ENCODE peak calls at places on chromosomes 4 and X, in five cellular contexts. W, Y, D, T and R are unnamed samples. For H3K36me3, the result is how much of the 10 kb centered on the place peaks cover.

GRCh38 chr4:13243152-13243551 is 241.0 kb downstream of the RAB28 start:
- DNase-seq in Y (no peak), W (no peak), D (no peak), T (no peak), R (no peak)

GRCh38 chr4:1576961-1577814 is 106.9 kb downstream of the FAM53A start:
- DNase-seq in D (peak), T (no peak), W (peak), Y (no peak), R (no peak)

GRCh38 chrX:7109838-7110793 is 37.4 kb upstream of the STS start:
- DNase-seq in T (peak), W (no peak), D (no peak), Y (no peak), R (no peak)

GRCh38 chr4:186554485-186554884 is 882 bp downstream of the MTNR1A start:
- DNase-seq in D (no peak), T (peak), Y (no peak), W (no peak), R (no peak)

GRCh38 chr4:102867278-102868152 is 1.3 kb upstream of the CISD2 start:
- DNase-seq in D (no peak), Y (no peak), T (no peak), W (no peak), R (no peak)

GRCh38 chr4:100486496-100486895 is 31.3 kb downstream of the EMCN start:
- DNase-seq in T (no peak), W (no peak), Y (no peak), D (no peak), R (no peak)

GRCh38 chr4:10998826-10999225 is 314.3 kb upstream of the CLNK start:
- DNase-seq in W (no peak), T (no peak), D (no peak), Y (no peak), R (no peak)

GRCh38 chr4:74408639-74409038 is 36.3 kb upstream of the AREG start:
- DNase-seq in W (no peak), Y (no peak), T (no peak), D (no peak), R (no peak)

GRCh38 chr4:159444668-159445067 is 341.8 kb downstream of the RAPGEF2 start:
- DNase-seq in T (no peak), W (no peak), Y (no peak), D (no peak), R (no peak)

GRCh38 chr4:7267829-7268228 is 75.5 kb downstream of the SORCS2 start:
- DNase-seq in W (no peak), Y (no peak), D (no peak), T (no peak), R (no peak)

GRCh38 chr4:98657531-98658286 is 702 bp downstream of the TSPAN5 start:
- DNase-seq in Y (peak), W (peak), T (peak), D (peak), R (no peak)

GRCh38 chrX:48911407-48912182 is at the start of gene SLC35A2:
- DNase-seq in D (peak), Y (peak), W (peak), T (peak), R (peak)

GRCh38 chr4:2494992-2495391 is 26.1 kb downstream of the RNF4 start:
- DNase-seq in T (no peak), W (no peak), Y (no peak), D (peak), R (peak)

GRCh38 chr4:41257901-41258300 is 1.2 kb downstream of the UCHL1 start:
- DNase-seq in W (no peak), T (no peak), D (no peak), Y (no peak), R (no peak)

GRCh38 chr4:6071959-6072720 is 53.9 kb upstream of the C4orf50 start:
- DNase-seq in Y (no peak), T (no peak), D (peak), W (no peak), R (peak)

GRCh38 chrX:44306336-44306735 is 37.1 kb downstream of the EFHC2 start:
- DNase-seq in W (no peak), Y (no peak), D (no peak), T (no peak), R (no peak)

GRCh38 chrX:12673487-12673886 is 117.7 kb upstream of the PRPS2 start:
- DNase-seq in W (no peak), D (no peak), T (no peak), Y (no peak), R (no peak)

GRCh38 chr4:163228648-163229047 is 62.0 kb upstream of the NAF1 start:
- DNase-seq in D (no peak), T (no peak), Y (no peak), W (no peak), R (no peak)

GRCh38 chr4:83219991-83220360 is 64.6 kb downstream of the COQ2 start:
- DNase-seq in W (no peak), Y (no peak), D (no peak), T (no peak), R (no peak)

GRCh38 chr4:85905761-85906160 is 430.8 kb downstream of the ARHGAP24 start:
- DNase-seq in W (no peak), D (no peak), Y (no peak), T (no peak), R (no peak)

GRCh38 chrX:19440713-19441112 is 74.6 kb downstream of the MAP3K15 start:
- DNase-seq in Y (no peak), D (no peak), W (no peak), T (no peak), R (no peak)

GRCh38 chr4:7021930-7022658 is 21.1 kb upstream of the TADA2B start:
- DNase-seq in Y (no peak), D (no peak), T (no peak), W (peak), R (no peak)

GRCh38 chr4:175784986-175785525 is 27.0 kb downstream of the GPM6A start:
- DNase-seq in W (no peak), T (no peak), Y (no peak), D (no peak), R (no peak)

GRCh38 chr4:113596396-113596795 is 165.1 kb downstream of the CAMK2D start:
- DNase-seq in D (no peak), Y (no peak), W (no peak), T (no peak), R (no peak)
- H3K36me3 ChIP-seq in D (under half), Y (under half), W (under half), T (under half), R (under half)

GRCh38 chr4:153151535-153152452 is 52.4 kb upstream of the TRIM2 start:
- DNase-seq in W (peak), T (peak), D (no peak), Y (no peak), R (no peak)
- H3K4me3 ChIP-seq in W (peak), T (peak), D (no peak), Y (peak), R (peak)

DNA sequence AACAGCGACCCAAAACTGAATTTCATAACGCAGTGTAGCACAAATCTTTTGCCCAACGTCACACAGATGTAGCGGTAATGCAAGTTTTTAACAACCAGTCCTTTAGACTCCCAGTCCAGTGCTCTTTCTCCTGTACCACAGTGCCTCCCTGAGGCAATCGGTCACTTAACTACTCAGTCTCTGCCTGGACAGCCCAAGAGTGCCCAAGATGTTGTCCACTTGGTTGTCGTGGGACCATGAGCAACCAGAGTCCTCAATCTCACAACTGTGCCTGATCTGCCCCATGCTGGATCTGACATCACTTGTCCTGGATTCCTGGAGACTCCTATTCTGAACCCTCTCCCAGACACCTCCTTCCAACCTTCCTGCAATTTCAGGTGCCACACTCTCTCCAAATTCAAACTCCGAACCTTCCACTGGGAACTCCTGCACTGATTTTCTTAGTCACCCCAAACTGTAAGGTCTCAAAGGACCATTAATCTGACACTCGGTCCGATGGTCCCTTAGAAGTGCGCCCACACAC is 702 bp downstream of the MMGT1 start:
- DNase-seq in T (peak), D (no peak), W (no peak), Y (peak), R (no peak)
- TF ChIP-seq CTCF in T (no peak), D (no peak), W (no peak), Y (no peak), R (no peak)

DNA sequence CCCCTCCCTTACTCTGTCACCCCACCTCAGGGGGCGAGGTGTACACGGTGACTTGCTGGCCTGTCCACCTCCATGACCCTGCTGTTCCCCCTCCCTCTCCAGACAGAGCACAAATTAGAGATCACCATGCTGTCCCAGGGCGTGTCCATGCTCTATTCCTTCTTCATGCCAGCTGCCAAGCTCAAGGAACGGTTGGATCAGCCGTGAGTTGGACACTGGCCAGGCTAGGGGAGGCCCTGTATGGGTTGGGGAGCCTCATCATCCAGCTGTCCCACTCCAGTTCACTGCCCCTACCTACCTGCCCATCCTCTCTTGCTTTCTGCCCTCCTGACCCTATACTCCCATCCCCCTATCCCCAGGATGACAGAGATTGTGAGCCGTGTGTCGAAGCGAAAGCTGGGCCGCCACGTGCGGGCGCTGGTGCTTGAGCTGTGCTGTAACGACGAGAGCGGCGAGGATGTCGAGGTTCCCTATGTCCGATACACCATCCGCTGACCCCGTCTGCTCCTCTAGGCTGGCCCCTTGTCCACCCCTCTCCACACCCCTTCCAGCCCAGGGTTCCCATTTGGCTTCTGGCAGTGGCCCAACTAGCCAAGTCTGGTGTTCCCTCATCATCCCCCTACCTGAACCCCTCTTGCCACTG is 3.9 kb upstream of the CDK16 start:
- DNase-seq in T (no peak), D (no peak), Y (no peak), W (no peak), R (no peak)
- H3K36me3 ChIP-seq in T (half or more), D (under half), Y (under half), W (half or more), R (under half)

DNA sequence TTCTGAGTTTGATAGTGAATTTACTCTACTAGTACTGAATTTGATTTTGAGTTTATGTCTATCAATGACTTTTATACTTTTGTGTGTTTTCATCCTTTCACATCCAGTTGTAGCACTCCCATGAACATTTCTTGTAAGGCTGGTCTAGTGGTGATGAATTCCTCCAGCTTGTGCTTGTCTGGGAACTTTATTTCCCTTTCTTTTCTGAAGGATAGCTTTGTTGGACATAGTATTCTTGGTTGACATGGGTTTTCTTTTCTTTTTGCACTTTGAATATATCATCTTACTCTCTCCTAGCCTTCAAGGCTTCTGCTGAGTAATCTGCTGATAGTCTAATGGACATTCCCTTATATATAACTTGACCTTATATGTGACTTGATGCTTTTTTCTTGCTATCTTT is 32.5 kb upstream of the IL2 start:
- DNase-seq in D (no peak), W (no peak), Y (no peak), T (no peak), R (no peak)
- H3K4me3 ChIP-seq in D (no peak), W (no peak), Y (no peak), T (no peak), R (no peak)

GRCh38 chr4:16824278-16824806 is 74.1 kb downstream of the LDB2 start:
- DNase-seq in D (no peak), Y (no peak), T (no peak), W (no peak), R (no peak)

GRCh38 chr4:16827045-16827444 is 71.4 kb downstream of the LDB2 start:
- DNase-seq in W (no peak), D (no peak), Y (no peak), T (no peak), R (no peak)

GRCh38 chr4:16830081-16830480 is 68.4 kb downstream of the LDB2 start:
- DNase-seq in Y (no peak), W (no peak), D (no peak), T (no peak), R (no peak)

GRCh38 chr4:16826397-16826910 is 72.0 kb downstream of the LDB2 start:
- DNase-seq in D (no peak), Y (no peak), T (no peak), W (no peak), R (no peak)

DNA sequence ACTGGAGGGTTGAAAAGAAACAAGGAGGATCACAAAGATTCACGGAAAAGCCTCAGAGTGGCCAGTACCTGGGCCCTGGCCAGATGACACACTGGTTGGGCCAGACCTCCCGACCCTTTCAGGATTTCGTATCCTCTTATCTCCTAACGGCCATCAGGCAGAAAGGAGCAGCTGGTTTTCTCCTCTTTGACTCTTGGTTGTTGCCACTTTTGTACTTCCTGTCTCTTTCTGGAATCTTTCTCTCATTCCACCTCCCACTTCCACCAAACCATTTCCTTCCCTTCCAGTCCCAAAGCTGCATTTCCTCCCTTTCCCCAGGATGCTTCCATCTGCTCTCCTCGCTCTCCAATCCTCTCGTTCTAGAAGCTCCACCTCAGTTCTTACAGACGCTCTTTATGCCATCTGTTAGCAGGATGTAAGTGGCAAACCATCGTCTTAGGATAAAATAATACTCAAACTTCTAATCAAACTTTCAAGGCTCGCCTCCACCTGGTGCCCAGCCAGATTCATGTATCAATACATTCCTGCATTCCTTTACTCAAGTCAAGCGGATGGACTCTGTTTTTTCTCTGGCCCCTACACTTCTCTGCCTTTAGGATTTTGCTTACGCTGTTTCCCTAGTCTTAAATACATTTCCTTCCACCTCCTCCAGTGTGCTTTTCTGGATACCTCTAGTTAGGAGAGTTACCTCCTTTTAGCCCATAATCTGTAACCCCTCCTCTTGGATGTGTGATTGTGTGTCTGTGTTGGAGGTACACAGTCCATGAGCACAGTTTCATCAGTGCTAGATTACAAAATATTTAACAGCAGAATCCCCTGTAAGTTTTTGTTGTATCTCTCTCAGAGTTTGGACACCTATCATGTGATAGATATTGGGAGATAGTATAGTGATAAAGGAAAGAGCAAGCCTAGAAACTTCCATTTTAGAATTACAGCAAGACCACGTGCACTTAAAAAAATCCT is 70.4 kb downstream of the LDB2 start:
- DNase-seq in W (no peak), D (peak), Y (no peak), T (no peak), R (peak)
- TF ChIP-seq CTCF in W (no peak), D (no peak), Y (no peak), T (no peak), R (no peak)

DNA sequence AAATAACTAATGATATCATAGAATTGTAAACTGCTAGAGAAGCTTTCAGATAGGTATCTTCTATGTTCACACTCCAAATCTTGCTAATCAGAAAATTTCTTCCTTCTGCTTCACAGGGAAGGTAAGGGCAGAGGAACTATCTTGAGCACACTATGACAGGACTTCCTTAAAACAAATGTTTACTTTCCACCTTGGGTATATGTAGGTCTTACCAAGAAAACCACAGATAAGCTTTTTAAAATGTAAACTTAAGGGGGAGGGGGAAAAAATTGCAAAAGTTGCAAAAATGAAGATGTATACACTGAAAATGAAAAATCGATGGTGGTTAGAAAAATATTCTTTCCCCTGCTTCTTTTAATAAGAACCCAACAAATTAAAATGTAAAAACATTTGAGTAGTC is 30.9 kb downstream of the YTHDC1 start:
- DNase-seq in D (no peak), T (no peak), W (no peak), Y (no peak), R (no peak)
- H3K36me3 ChIP-seq in D (under half), T (half or more), W (half or more), Y (half or more), R (half or more)

GRCh38 chrX:149638860-149639259 is 7.3 kb upstream of the TMEM185A start:
- DNase-seq in T (no peak), W (no peak), Y (no peak), D (no peak), R (no peak)
- H3K4me3 ChIP-seq in T (no peak), W (no peak), Y (no peak), D (no peak), R (no peak)

GRCh38 chrX:134727363-134727762 is 69.1 kb upstream of the PLAC1 start:
- DNase-seq in W (no peak), T (no peak), Y (no peak), D (no peak), R (no peak)
- TF ChIP-seq CTCF in W (no peak), T (peak), Y (no peak), D (no peak), R (no peak)

DNA sequence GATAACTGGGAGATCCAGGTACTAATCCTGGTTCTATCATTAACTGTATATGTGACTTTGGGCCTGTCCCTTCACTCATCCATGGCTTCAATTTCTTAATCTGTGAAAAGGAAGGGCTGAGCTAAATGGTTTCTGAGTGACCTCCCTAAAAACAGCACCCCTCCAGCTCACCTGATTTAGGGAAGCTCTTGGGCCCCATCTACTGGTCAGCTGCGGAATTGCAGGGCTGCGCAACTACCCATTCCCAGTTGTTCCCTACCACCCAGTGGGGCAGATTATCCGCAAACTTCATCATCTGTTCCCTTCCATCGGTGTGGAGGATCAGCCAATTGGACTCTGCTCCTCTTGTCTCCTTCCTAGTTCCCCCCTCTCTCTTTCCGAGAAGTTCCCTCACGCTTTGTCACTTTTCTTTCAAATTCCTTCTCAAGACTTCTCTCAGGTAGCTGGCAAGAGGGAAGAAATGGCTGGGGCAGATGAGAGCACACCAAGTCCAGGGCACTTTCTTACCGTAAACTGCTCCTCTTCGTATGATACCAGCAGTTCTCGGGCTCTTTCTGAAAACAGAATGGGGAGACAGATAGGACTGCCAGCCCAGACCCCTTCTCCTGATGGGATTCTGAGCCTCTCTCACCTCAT is 5.8 kb downstream of the LAS1L start:
- DNase-seq in W (peak), Y (peak), T (peak), D (no peak), R (peak)
- H3K36me3 ChIP-seq in W (half or more), Y (under half), T (under half), D (under half), R (under half)